ENCODE peak calls at places on chromosomes 4 and X, in eight cellular contexts. One of them, this sample, is unnamed.

GRCh38 chr4:59553063-59553738 is 1646.9 kb upstream of the ADGRL3 start:
- DNase-seq in testis: no peak
- DNase-seq in stomach: no peak
- DNase-seq in left ventricle myocardium inferior: no peak
- DNase-seq in ovary: no peak
- DNase-seq in fibroblast of pulmonary artery: peak
- DNase-seq in AG09309: no peak
- DNase-seq in fibroblast of mammary gland: peak
- DNase-seq in this sample: no peak

GRCh38 chrX:110143454-110144210 is 140.7 kb downstream of the TMEM164 start:
- DNase-seq in testis: no peak
- DNase-seq in stomach: no peak
- DNase-seq in left ventricle myocardium inferior: no peak
- DNase-seq in ovary: no peak
- DNase-seq in fibroblast of pulmonary artery: no peak
- DNase-seq in AG09309: no peak
- DNase-seq in fibroblast of mammary gland: no peak
- DNase-seq in this sample: no peak

GRCh38 chrX:47623540-47624027 is 3.9 kb upstream of the SYN1 start:
- DNase-seq in testis: peak
- DNase-seq in stomach: no peak
- DNase-seq in left ventricle myocardium inferior: peak
- DNase-seq in ovary: peak
- DNase-seq in fibroblast of pulmonary artery: peak
- DNase-seq in AG09309: peak
- DNase-seq in fibroblast of mammary gland: peak
- DNase-seq in this sample: peak

GRCh38 chrX:50903387-50904027 is 7.0 kb upstream of the BMP15 start:
- DNase-seq in testis: peak
- DNase-seq in stomach: no peak
- DNase-seq in left ventricle myocardium inferior: no peak
- DNase-seq in ovary: no peak
- DNase-seq in fibroblast of pulmonary artery: peak
- DNase-seq in AG09309: no peak
- DNase-seq in fibroblast of mammary gland: peak
- DNase-seq in this sample: peak

GRCh38 chrX:149467920-149468319 is 37.2 kb downstream of the IDS start:
- DNase-seq in testis: no peak
- DNase-seq in stomach: no peak
- DNase-seq in left ventricle myocardium inferior: peak
- DNase-seq in ovary: no peak
- DNase-seq in fibroblast of pulmonary artery: no peak
- DNase-seq in AG09309: no peak
- DNase-seq in fibroblast of mammary gland: no peak
- DNase-seq in this sample: no peak

GRCh38 chrX:24242649-24243556 is 71.0 kb downstream of the SUPT20HL2 start:
- DNase-seq in testis: peak
- DNase-seq in stomach: peak
- DNase-seq in left ventricle myocardium inferior: peak
- DNase-seq in ovary: no peak
- DNase-seq in fibroblast of pulmonary artery: peak
- DNase-seq in AG09309: peak
- DNase-seq in fibroblast of mammary gland: peak
- DNase-seq in this sample: no peak

GRCh38 chrX:95733426-95733825 is 951.2 kb upstream of the DIAPH2 start:
- DNase-seq in testis: no peak
- DNase-seq in stomach: no peak
- DNase-seq in left ventricle myocardium inferior: no peak
- DNase-seq in ovary: no peak
- DNase-seq in fibroblast of pulmonary artery: no peak
- DNase-seq in AG09309: no peak
- DNase-seq in fibroblast of mammary gland: no peak
- DNase-seq in this sample: no peak

GRCh38 chrX:135535077-135535630 is 14.7 kb downstream of the INTS6L start:
- DNase-seq in testis: no peak
- DNase-seq in stomach: no peak
- DNase-seq in left ventricle myocardium inferior: no peak
- DNase-seq in ovary: no peak
- DNase-seq in fibroblast of pulmonary artery: no peak
- DNase-seq in AG09309: no peak
- DNase-seq in fibroblast of mammary gland: no peak
- DNase-seq in this sample: no peak

GRCh38 chrX:129678881-129679195 is 24.1 kb upstream of the APLN start:
- DNase-seq in testis: no peak
- DNase-seq in stomach: no peak
- DNase-seq in left ventricle myocardium inferior: no peak
- DNase-seq in ovary: no peak
- DNase-seq in fibroblast of pulmonary artery: no peak
- DNase-seq in AG09309: no peak
- DNase-seq in fibroblast of mammary gland: no peak
- DNase-seq in this sample: no peak

GRCh38 chr4:165814256-165815010 is 58.6 kb upstream of the TLL1 start:
- DNase-seq in testis: no peak
- DNase-seq in stomach: no peak
- DNase-seq in left ventricle myocardium inferior: no peak
- DNase-seq in ovary: no peak
- DNase-seq in fibroblast of pulmonary artery: peak
- DNase-seq in AG09309: no peak
- DNase-seq in fibroblast of mammary gland: peak
- DNase-seq in this sample: no peak

GRCh38 chr4:107363137-107363536 is 327.0 kb upstream of the DKK2 start:
- DNase-seq in testis: no peak
- DNase-seq in stomach: no peak
- DNase-seq in left ventricle myocardium inferior: no peak
- DNase-seq in ovary: no peak
- DNase-seq in fibroblast of pulmonary artery: no peak
- DNase-seq in AG09309: no peak
- DNase-seq in fibroblast of mammary gland: no peak
- DNase-seq in this sample: no peak

GRCh38 chrX:34612036-34612435 is 45.0 kb downstream of the TMEM47 start:
- DNase-seq in testis: no peak
- DNase-seq in stomach: no peak
- DNase-seq in left ventricle myocardium inferior: no peak
- DNase-seq in ovary: no peak
- DNase-seq in fibroblast of pulmonary artery: peak
- DNase-seq in AG09309: no peak
- DNase-seq in fibroblast of mammary gland: no peak
- DNase-seq in this sample: no peak

GRCh38 chrX:70332600-70332999 is 42.7 kb downstream of the KIF4A start:
- DNase-seq in testis: no peak
- DNase-seq in stomach: no peak
- DNase-seq in left ventricle myocardium inferior: no peak
- DNase-seq in ovary: no peak
- DNase-seq in fibroblast of pulmonary artery: no peak
- DNase-seq in AG09309: no peak
- DNase-seq in fibroblast of mammary gland: no peak
- DNase-seq in this sample: no peak

GRCh38 chr4:91258326-91258725 is 1045.4 kb upstream of the GRID2 start:
- DNase-seq in testis: no peak
- DNase-seq in stomach: no peak
- DNase-seq in left ventricle myocardium inferior: no peak
- DNase-seq in ovary: no peak
- DNase-seq in fibroblast of pulmonary artery: no peak
- DNase-seq in AG09309: no peak
- DNase-seq in fibroblast of mammary gland: no peak
- DNase-seq in this sample: no peak

GRCh38 chr4:81647388-81647787 is 175.7 kb upstream of the RASGEF1B start:
- DNase-seq in testis: no peak
- DNase-seq in stomach: no peak
- DNase-seq in left ventricle myocardium inferior: no peak
- DNase-seq in ovary: no peak
- DNase-seq in fibroblast of pulmonary artery: no peak
- DNase-seq in AG09309: no peak
- DNase-seq in fibroblast of mammary gland: no peak
- DNase-seq in this sample: no peak

GRCh38 chr4:100356172-100356571 is 161.7 kb downstream of the EMCN start:
- DNase-seq in testis: no peak
- DNase-seq in stomach: no peak
- DNase-seq in left ventricle myocardium inferior: no peak
- DNase-seq in ovary: no peak
- DNase-seq in fibroblast of pulmonary artery: no peak
- DNase-seq in AG09309: no peak
- DNase-seq in fibroblast of mammary gland: peak
- DNase-seq in this sample: no peak

GRCh38 chr4:52957220-52957686 is 95.1 kb downstream of the RASL11B start:
- DNase-seq in testis: no peak
- DNase-seq in stomach: no peak
- DNase-seq in left ventricle myocardium inferior: no peak
- DNase-seq in ovary: peak
- DNase-seq in fibroblast of pulmonary artery: no peak
- DNase-seq in AG09309: no peak
- DNase-seq in fibroblast of mammary gland: peak
- DNase-seq in this sample: peak

GRCh38 chr4:61533140-61533539 is 333.0 kb downstream of the ADGRL3 start:
- DNase-seq in testis: no peak
- DNase-seq in stomach: no peak
- DNase-seq in left ventricle myocardium inferior: no peak
- DNase-seq in ovary: no peak
- DNase-seq in fibroblast of pulmonary artery: peak
- DNase-seq in AG09309: no peak
- DNase-seq in fibroblast of mammary gland: no peak
- DNase-seq in this sample: no peak

GRCh38 chrX:53280316-53280702 is 1.1 kb downstream of the IQSEC2 start:
- DNase-seq in testis: no peak
- DNase-seq in stomach: no peak
- DNase-seq in left ventricle myocardium inferior: no peak
- DNase-seq in ovary: no peak
- DNase-seq in fibroblast of pulmonary artery: no peak
- DNase-seq in AG09309: no peak
- DNase-seq in fibroblast of mammary gland: no peak
- DNase-seq in this sample: no peak
- H3K4me3 ChIP-seq in testis: no peak
- H3K4me3 ChIP-seq in stomach: peak
- H3K4me3 ChIP-seq in left ventricle myocardium inferior: peak
- H3K4me3 ChIP-seq in ovary: peak
- H3K4me3 ChIP-seq in fibroblast of pulmonary artery: peak
- H3K4me3 ChIP-seq in AG09309: peak
- H3K4me3 ChIP-seq in fibroblast of mammary gland: peak
- H3K4me3 ChIP-seq in this sample: no peak

GRCh38 chrX:40546870-40547269 is 33.9 kb upstream of the ATP6AP2 start:
- DNase-seq in testis: no peak
- DNase-seq in stomach: no peak
- DNase-seq in left ventricle myocardium inferior: no peak
- DNase-seq in ovary: no peak
- DNase-seq in fibroblast of pulmonary artery: no peak
- DNase-seq in AG09309: no peak
- DNase-seq in fibroblast of mammary gland: no peak
- DNase-seq in this sample: no peak

GRCh38 chrX:40550069-40550468 is 30.7 kb upstream of the ATP6AP2 start:
- DNase-seq in testis: no peak
- DNase-seq in stomach: no peak
- DNase-seq in left ventricle myocardium inferior: no peak
- DNase-seq in ovary: no peak
- DNase-seq in fibroblast of pulmonary artery: no peak
- DNase-seq in AG09309: no peak
- DNase-seq in fibroblast of mammary gland: no peak
- DNase-seq in this sample: no peak

GRCh38 chrX:40558590-40558989 is 22.2 kb upstream of the ATP6AP2 start:
- DNase-seq in testis: no peak
- DNase-seq in stomach: no peak
- DNase-seq in left ventricle myocardium inferior: no peak
- DNase-seq in ovary: no peak
- DNase-seq in fibroblast of pulmonary artery: no peak
- DNase-seq in AG09309: no peak
- DNase-seq in fibroblast of mammary gland: no peak
- DNase-seq in this sample: no peak

DNA sequence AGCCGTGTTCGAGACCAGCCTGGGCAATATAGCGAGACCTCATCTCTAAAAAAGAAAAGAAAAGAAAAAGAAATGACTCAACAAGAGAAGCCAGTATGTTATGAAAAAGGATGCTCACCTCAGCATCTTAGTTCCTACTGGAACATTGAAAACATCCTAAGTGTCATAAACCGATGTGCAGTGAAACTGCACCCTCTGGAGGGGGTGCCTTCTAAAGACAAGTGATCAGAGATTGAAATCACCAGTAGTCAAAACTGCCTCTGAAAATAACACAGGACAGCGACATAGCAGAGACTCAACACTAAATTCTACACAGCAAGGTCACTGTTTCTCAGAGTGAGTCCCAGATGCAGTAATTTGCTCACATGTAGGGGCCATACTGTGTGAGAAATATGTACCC is 28.0 kb upstream of the ATP6AP2 start:
- DNase-seq in testis: no peak
- DNase-seq in stomach: no peak
- DNase-seq in left ventricle myocardium inferior: no peak
- DNase-seq in ovary: no peak
- DNase-seq in fibroblast of pulmonary artery: peak
- DNase-seq in AG09309: no peak
- DNase-seq in fibroblast of mammary gland: peak
- DNase-seq in this sample: no peak
- TF ChIP-seq CTCF in testis: no peak
- TF ChIP-seq CTCF in stomach: no peak
- TF ChIP-seq CTCF in left ventricle myocardium inferior: peak
- TF ChIP-seq CTCF in ovary: no peak
- TF ChIP-seq CTCF in fibroblast of pulmonary artery: peak
- TF ChIP-seq CTCF in AG09309: peak
- TF ChIP-seq CTCF in fibroblast of mammary gland: peak
- TF ChIP-seq CTCF in this sample: no peak

GRCh38 chrX:71667328-71668247 is at the start of gene LOC101059915:
- DNase-seq in testis: peak
- DNase-seq in stomach: no peak
- DNase-seq in left ventricle myocardium inferior: no peak
- DNase-seq in ovary: no peak
- DNase-seq in fibroblast of pulmonary artery: no peak
- DNase-seq in AG09309: no peak
- DNase-seq in fibroblast of mammary gland: no peak
- DNase-seq in this sample: no peak
- H3K4me3 ChIP-seq in testis: peak
- H3K4me3 ChIP-seq in stomach: no peak
- H3K4me3 ChIP-seq in left ventricle myocardium inferior: no peak
- H3K4me3 ChIP-seq in ovary: no peak
- H3K4me3 ChIP-seq in fibroblast of pulmonary artery: no peak
- H3K4me3 ChIP-seq in AG09309: no peak
- H3K4me3 ChIP-seq in fibroblast of mammary gland: no peak
- H3K4me3 ChIP-seq in this sample: no peak

GRCh38 chr4:119038465-119038864 is 97.2 kb upstream of the MYOZ2 start:
- DNase-seq in testis: no peak
- DNase-seq in stomach: no peak
- DNase-seq in left ventricle myocardium inferior: no peak
- DNase-seq in ovary: no peak
- DNase-seq in fibroblast of pulmonary artery: no peak
- DNase-seq in AG09309: no peak
- DNase-seq in fibroblast of mammary gland: peak
- DNase-seq in this sample: no peak

GRCh38 chr4:119040261-119040660 is 95.4 kb upstream of the MYOZ2 start:
- DNase-seq in testis: no peak
- DNase-seq in stomach: no peak
- DNase-seq in left ventricle myocardium inferior: no peak
- DNase-seq in ovary: no peak
- DNase-seq in fibroblast of pulmonary artery: no peak
- DNase-seq in AG09309: no peak
- DNase-seq in fibroblast of mammary gland: no peak
- DNase-seq in this sample: no peak

GRCh38 chr4:119039160-119039559 is 96.5 kb upstream of the MYOZ2 start:
- DNase-seq in testis: no peak
- DNase-seq in stomach: no peak
- DNase-seq in left ventricle myocardium inferior: no peak
- DNase-seq in ovary: no peak
- DNase-seq in fibroblast of pulmonary artery: no peak
- DNase-seq in AG09309: no peak
- DNase-seq in fibroblast of mammary gland: no peak
- DNase-seq in this sample: no peak

GRCh38 chr4:119040711-119041185 is 94.9 kb upstream of the MYOZ2 start:
- DNase-seq in testis: no peak
- DNase-seq in stomach: no peak
- DNase-seq in left ventricle myocardium inferior: no peak
- DNase-seq in ovary: no peak
- DNase-seq in fibroblast of pulmonary artery: peak
- DNase-seq in AG09309: peak
- DNase-seq in fibroblast of mammary gland: peak
- DNase-seq in this sample: no peak

GRCh38 chr4:119039779-119040178 is 95.9 kb upstream of the MYOZ2 start:
- DNase-seq in testis: no peak
- DNase-seq in stomach: no peak
- DNase-seq in left ventricle myocardium inferior: no peak
- DNase-seq in ovary: no peak
- DNase-seq in fibroblast of pulmonary artery: no peak
- DNase-seq in AG09309: no peak
- DNase-seq in fibroblast of mammary gland: no peak
- DNase-seq in this sample: no peak
- TF ChIP-seq CTCF in testis: no peak
- TF ChIP-seq CTCF in stomach: no peak
- TF ChIP-seq CTCF in left ventricle myocardium inferior: peak
- TF ChIP-seq CTCF in ovary: no peak
- TF ChIP-seq CTCF in fibroblast of pulmonary artery: no peak
- TF ChIP-seq CTCF in AG09309: no peak
- TF ChIP-seq CTCF in fibroblast of mammary gland: peak
- TF ChIP-seq CTCF in this sample: no peak